ENCODE peak calls at places on chromosomes 6 and 20, in eight cellular contexts. K, G, P, X, O, L, U and D are unnamed samples.

GRCh38 chr6:815348-815738 is 122.4 kb upstream of the EXOC2 start:
- DNase-seq in K (peak), G (no peak), P (no peak), X (no peak), O (no peak), L (no peak), U (no peak), D (no peak)

GRCh38 chr6:122709922-122710512 is 69.5 kb upstream of the FABP7 start:
- DNase-seq in K (no peak), G (no peak), P (no peak), X (no peak), O (no peak), L (no peak), U (no peak), D (peak)

GRCh38 chr6:151068761-151069312 is 170.9 kb upstream of the AKAP12 start:
- DNase-seq in K (no peak), G (peak), P (peak), X (peak), O (peak), L (no peak), U (no peak), D (no peak)

GRCh38 chr6:52420668-52421358 is 671 bp downstream of the EFHC1 start:
- DNase-seq in K (peak), G (peak), P (peak), X (peak), O (peak), L (no peak), U (peak), D (no peak)

GRCh38 chr6:25050356-25050755 is 114.6 kb upstream of the RIPOR2 start:
- DNase-seq in K (no peak), G (no peak), P (peak), X (peak), O (no peak), L (no peak), U (no peak), D (peak)

GRCh38 chr20:22453244-22454080 is 130.9 kb downstream of the FOXA2 start:
- DNase-seq in K (no peak), G (no peak), P (peak), X (peak), O (peak), L (no peak), U (no peak), D (no peak)

GRCh38 chr6:168207421-168208175 is 112.0 kb downstream of the DACT2 start:
- DNase-seq in K (no peak), G (no peak), P (no peak), X (no peak), O (no peak), L (no peak), U (no peak), D (no peak)

GRCh38 chr6:27669798-27670301 is 196.9 kb upstream of the ZNF184 start:
- DNase-seq in K (no peak), G (peak), P (no peak), X (no peak), O (no peak), L (no peak), U (no peak), D (no peak)

GRCh38 chr6:13290335-13290734 is 38.0 kb downstream of the TBC1D7 start:
- DNase-seq in K (no peak), G (no peak), P (peak), X (no peak), O (no peak), L (no peak), U (peak), D (no peak)

GRCh38 chr6:22221630-22222029 is 75.2 kb downstream of the PRL start:
- DNase-seq in K (peak), G (no peak), P (no peak), X (peak), O (peak), L (no peak), U (no peak), D (no peak)

GRCh38 chr20:25437153-25437581 is 29.7 kb downstream of the GINS1 start:
- DNase-seq in K (no peak), G (no peak), P (peak), X (peak), O (no peak), L (no peak), U (no peak), D (no peak)

GRCh38 chr6:44606506-44606905 is 219.0 kb downstream of the CDC5L start:
- DNase-seq in K (no peak), G (no peak), P (peak), X (no peak), O (no peak), L (no peak), U (peak), D (no peak)

GRCh38 chr6:142916881-142917280 is 28.1 kb downstream of the HIVEP2 start:
- DNase-seq in K (no peak), G (no peak), P (no peak), X (no peak), O (no peak), L (no peak), U (no peak), D (no peak)

GRCh38 chr6:128474481-128474880 is 45.9 kb downstream of the PTPRK start:
- DNase-seq in K (no peak), G (no peak), P (no peak), X (peak), O (no peak), L (no peak), U (no peak), D (no peak)

GRCh38 chr6:111604259-111605099 is 1.2 kb downstream of the TRAF3IP2 start:
- DNase-seq in K (peak), G (peak), P (peak), X (peak), O (peak), L (peak), U (peak), D (no peak)

GRCh38 chr6:7578949-7579348 is 11.0 kb upstream of the SNRNP48 start:
- DNase-seq in K (no peak), G (no peak), P (no peak), X (no peak), O (no peak), L (no peak), U (no peak), D (no peak)

GRCh38 chr6:137823826-137824501 is 43.1 kb upstream of the TNFAIP3 start:
- DNase-seq in K (no peak), G (peak), P (peak), X (peak), O (no peak), L (peak), U (peak), D (no peak)

GRCh38 chr20:11008444-11008843 is 334.6 kb upstream of the JAG1 start:
- DNase-seq in K (no peak), G (no peak), P (no peak), X (no peak), O (no peak), L (no peak), U (no peak), D (no peak)

GRCh38 chr6:155779421-155779820 is 323.8 kb upstream of the NOX3 start:
- DNase-seq in K (no peak), G (no peak), P (no peak), X (peak), O (no peak), L (no peak), U (no peak), D (no peak)
- TF ChIP-seq CTCF in K (no peak), G (no peak), P (no peak), X (no peak), O (no peak), L (no peak), U (no peak), D (no peak)

GRCh38 chr6:105424177-105424783 is 21.4 kb upstream of the PREP start:
- DNase-seq in K (peak), G (peak), P (peak), X (peak), O (peak), L (no peak), U (peak), D (peak)
- TF ChIP-seq CTCF in K (peak), G (peak), P (peak), X (peak), O (peak), L (peak), U (peak), D (peak)

GRCh38 chr20:45456632-45457031 is 12.9 kb upstream of the WFDC2 start:
- DNase-seq in K (peak), G (no peak), P (peak), X (no peak), O (peak), L (no peak), U (no peak), D (peak)
- TF ChIP-seq CTCF in K (peak), G (no peak), P (peak), X (peak), O (peak), L (no peak), U (no peak), D (peak)

DNA sequence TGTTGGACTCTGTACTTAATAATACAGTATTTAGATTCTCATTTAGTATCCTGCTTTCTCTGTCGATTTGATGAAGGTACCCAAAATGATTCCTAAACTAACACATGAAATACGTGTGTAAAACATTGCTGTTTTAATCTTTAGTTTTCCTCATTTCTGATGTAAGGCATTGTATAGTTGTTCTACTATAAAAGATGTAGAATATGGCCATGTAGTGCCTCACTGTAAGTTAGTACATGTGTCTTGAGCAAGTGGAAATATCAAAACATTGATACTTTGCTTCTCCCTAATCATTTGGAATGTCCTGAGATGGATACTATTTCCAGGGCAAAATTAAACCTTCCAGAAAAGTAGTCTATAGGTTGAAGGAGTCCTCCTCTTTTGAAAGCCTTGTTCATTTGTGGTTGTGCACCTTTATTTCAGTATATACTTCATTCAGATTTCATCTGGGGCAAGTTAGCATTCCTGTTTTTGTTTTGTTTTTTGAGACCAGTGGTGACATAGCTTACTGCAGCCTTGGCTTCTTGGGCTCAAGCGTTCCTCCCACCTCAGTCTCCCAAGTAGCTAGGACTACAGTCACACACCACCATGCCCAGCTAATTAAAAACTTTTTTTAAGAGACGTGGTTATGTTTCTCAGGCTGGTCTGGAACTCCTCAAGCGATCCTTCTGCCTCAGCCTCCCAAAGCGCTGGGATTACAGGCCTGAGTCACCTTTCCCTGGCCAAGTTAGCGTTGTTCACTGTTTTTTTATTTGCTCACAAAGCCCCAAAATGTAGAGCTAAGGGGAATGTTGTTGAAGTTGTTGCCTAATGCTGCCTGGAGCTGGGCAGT is 11.6 kb downstream of the SRSF3 start:
- DNase-seq in K (no peak), G (no peak), P (peak), X (peak), O (no peak), L (no peak), U (peak), D (no peak)
- TF ChIP-seq CTCF in K (no peak), G (no peak), P (peak), X (no peak), O (no peak), L (no peak), U (no peak), D (no peak)

DNA sequence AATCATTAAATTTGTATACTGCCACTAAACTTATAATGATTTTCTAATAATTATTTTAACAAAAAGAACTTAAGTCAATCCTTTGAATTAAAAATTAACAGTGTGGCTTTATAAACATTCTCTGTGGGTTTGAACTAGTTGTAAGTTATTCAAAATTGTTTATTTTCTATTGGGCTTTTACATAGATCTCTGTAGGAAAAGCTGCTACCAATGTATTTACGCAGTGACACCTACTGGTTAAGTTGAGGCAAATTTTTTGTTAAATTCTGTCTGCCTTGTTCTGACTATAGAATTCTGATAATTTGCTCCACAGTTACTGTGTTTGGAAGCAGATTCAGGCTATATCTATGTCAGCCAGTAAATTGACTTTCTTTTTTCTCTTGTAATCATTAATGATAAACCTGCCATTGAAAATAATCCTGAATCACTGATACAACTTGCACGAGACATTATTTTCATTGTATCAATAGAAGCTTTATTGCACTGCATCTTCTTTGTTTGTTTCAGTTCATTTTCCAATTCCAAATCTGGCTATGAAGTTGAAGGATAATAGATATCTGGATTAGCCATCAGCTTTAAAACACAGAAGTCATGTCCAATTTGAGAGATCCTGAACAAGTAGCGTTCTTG is 66.0 kb upstream of the UTRN start:
- DNase-seq in K (no peak), G (no peak), P (peak), X (peak), O (peak), L (no peak), U (no peak), D (peak)
- TF ChIP-seq CTCF in K (peak), G (no peak), P (peak), X (peak), O (peak), L (peak), U (peak), D (peak)

DNA sequence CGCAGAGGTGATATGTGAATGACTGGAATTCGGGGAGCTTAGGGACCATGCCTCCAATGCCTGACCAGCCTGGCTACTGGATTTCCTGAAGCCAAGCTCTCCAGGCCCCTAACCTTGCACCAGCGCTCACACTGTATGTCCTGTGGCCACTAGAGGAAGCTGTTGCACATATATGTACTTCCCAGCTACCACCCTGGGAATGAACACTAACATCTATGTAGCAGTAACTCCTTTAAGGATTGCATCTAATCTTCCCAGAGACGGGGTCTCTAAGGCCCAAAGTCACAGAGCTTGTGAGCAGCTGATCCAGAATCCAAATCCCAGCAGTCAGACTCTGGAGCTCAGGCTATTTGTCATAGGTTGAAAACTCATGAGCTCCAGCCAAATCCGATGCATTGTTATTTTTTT is 20.4 kb upstream of the BPIFB1 start:
- DNase-seq in K (peak), G (no peak), P (peak), X (peak), O (peak), L (no peak), U (no peak), D (no peak)
- TF ChIP-seq CTCF in K (peak), G (no peak), P (peak), X (peak), O (peak), L (no peak), U (no peak), D (peak)

DNA sequence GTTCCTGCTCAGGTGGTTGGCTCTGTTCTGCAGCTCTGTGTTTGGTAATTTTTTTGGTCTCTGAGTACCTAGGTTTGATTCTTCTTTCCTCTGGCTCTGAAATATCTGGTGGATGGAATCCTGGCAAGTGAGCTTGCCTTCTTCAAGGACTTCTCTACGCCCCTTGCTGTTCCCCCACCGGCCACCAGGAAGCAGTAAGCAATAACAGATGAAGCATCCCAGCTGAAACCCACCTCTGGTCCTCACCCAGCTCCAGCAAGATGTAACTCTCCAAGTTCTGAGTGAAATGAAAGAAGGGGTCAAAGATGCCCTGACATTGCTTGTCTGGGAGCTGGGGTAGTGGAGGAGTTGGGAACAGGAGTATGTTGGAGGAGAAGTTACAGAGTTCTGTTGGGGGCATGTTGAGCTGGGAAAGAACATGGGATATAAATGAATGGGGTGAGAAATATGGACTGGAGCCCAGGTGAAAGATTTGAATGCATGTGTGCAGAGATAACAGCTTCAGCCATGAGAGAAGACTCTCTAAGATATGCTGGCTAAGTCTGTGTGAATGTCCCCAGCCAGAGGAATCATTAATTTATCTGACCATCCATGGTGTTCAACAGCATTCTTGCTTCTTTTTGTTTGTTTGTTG is 51.3 kb upstream of the GLP1R start:
- DNase-seq in K (peak), G (no peak), P (peak), X (peak), O (peak), L (no peak), U (no peak), D (peak)
- TF ChIP-seq CTCF in K (peak), G (no peak), P (peak), X (peak), O (peak), L (no peak), U (no peak), D (peak)

GRCh38 chr6:105374010-105374420 is 28.9 kb downstream of the PREP start:
- DNase-seq in K (peak), G (no peak), P (peak), X (peak), O (peak), L (no peak), U (no peak), D (no peak)
- TF ChIP-seq CTCF in K (no peak), G (no peak), P (no peak), X (no peak), O (no peak), L (no peak), U (no peak), D (no peak)

DNA sequence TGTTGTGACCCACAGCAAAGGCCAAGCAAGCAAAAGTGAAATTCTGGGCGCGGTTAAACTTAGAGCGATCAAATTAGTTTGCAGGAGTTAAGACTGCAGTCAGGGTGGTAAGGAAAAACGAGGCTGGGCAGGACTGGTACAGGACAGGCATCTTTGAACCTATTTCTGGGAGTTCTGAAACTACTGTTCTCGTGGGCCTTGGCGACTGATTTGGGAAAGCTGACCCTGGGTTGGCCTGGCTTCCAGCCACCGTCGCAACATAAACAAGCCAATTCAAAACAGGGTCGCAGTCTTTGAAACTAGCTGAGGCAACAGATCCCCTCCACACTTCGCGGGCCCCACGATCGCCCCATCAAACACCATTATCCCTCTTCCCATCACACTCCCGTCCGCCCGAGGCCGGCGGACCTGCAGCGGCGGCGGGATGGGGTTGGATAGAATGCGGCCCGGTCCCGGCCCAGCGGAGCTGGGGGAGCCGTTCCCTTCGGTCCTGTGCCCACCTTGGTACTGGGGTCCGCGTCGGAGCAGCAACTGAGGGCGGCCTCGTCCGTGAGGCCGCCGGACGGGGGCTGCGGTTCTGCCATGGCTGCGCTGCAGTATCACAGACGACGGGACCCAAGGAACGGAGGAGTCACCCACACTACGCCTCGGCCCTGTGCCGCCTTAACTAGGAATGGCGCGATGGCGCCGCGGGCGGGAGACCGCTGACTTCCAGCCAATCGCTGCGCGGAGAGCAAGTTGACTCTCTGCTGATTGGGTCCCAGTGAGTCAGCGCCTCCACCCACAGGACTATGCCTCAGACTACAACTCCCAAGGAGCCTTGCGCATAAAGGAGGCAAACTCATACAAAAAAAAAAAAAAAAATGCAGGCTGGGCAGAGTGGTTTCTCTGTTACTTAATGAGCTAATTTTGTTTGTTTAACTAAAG is at the start of gene GLO1:
- DNase-seq in K (peak), G (peak), P (peak), X (peak), O (peak), L (peak), U (peak), D (peak)
- TF ChIP-seq CTCF in K (no peak), G (no peak), P (no peak), X (no peak), O (no peak), L (no peak), U (no peak), D (no peak)